ENCODE peak calls at places on chromosome 13, in nine cellular contexts. M is heart left ventricle, U is ascending aorta, V is IMR-90, R is tibial nerve, O is H9, L is left ventricle myocardium inferior, D is body of pancreas, K is right atrium auricular region. Q is an unnamed sample. For H3K27me3 and H3K4me1, the result is how much of the 10 kb centered on the place peaks cover.

GRCh38 chr13:20197361-20197834 is 4.7 kb upstream of the GJB2 start:
- DNase-seq in M (no peak), U (no peak), V (peak), R (no peak), O (no peak), L (no peak), D (peak), K (no peak), Q (no peak)

GRCh38 chr13:49995535-49996165 is 1.2 kb upstream of the TRIM13 start:
- DNase-seq in M (no peak), U (no peak), V (no peak), R (no peak), O (no peak), L (no peak), D (no peak), K (no peak), Q (no peak)

GRCh38 chr13:20713751-20714150 is 10.3 kb downstream of the IL17D start:
- DNase-seq in M (peak), U (peak), V (peak), R (no peak), O (no peak), L (no peak), D (no peak), K (peak), Q (no peak)

GRCh38 chr13:113112893-113113845 is 7.6 kb downstream of the F7 start:
- DNase-seq in M (peak), U (peak), V (no peak), R (no peak), O (no peak), L (no peak), D (no peak), K (no peak), Q (no peak)

GRCh38 chr13:113746143-113746525 is 12.9 kb upstream of the TMEM255B start:
- DNase-seq in M (no peak), U (no peak), V (no peak), R (no peak), O (no peak), L (no peak), D (no peak), K (no peak), Q (no peak)

GRCh38 chr13:114166381-114167131 is 12.5 kb upstream of the CFAP97D2 start:
- DNase-seq in M (peak), U (peak), V (no peak), R (no peak), O (no peak), L (peak), D (no peak), K (no peak), Q (no peak)

GRCh38 chr13:47901451-47901850 is 99.6 kb downstream of the SUCLA2 start:
- DNase-seq in M (no peak), U (no peak), V (peak), R (no peak), O (no peak), L (no peak), D (no peak), K (no peak), Q (no peak)

GRCh38 chr13:100954430-100955361 is 280.1 kb upstream of the TMTC4 start:
- DNase-seq in M (no peak), U (no peak), V (peak), R (no peak), O (no peak), L (no peak), D (no peak), K (no peak), Q (no peak)

GRCh38 chr13:30114586-30115256 is 192.6 kb downstream of the KATNAL1 start:
- DNase-seq in M (peak), U (peak), V (peak), R (peak), O (peak), L (peak), D (peak), K (peak), Q (peak)

GRCh38 chr13:27309967-27310598 is 39.5 kb downstream of the RASL11A start:
- DNase-seq in M (no peak), U (no peak), V (peak), R (no peak), O (no peak), L (no peak), D (no peak), K (no peak), Q (no peak)

GRCh38 chr13:100212904-100213538 is 124.1 kb downstream of the PCCA start:
- DNase-seq in M (no peak), U (no peak), V (no peak), R (no peak), O (no peak), L (no peak), D (no peak), K (no peak), Q (no peak)

GRCh38 chr13:41058229-41059070 is 2.9 kb upstream of the WBP4 start:
- DNase-seq in M (peak), U (no peak), V (peak), R (no peak), O (no peak), L (no peak), D (peak), K (no peak), Q (peak)

GRCh38 chr13:110946171-110946570 is 31.3 kb upstream of the ANKRD10 start:
- DNase-seq in M (no peak), U (no peak), V (no peak), R (no peak), O (no peak), L (no peak), D (no peak), K (no peak), Q (no peak)

GRCh38 chr13:71786815-71787214 is 80.2 kb downstream of the DACH1 start:
- DNase-seq in M (no peak), U (no peak), V (no peak), R (no peak), O (no peak), L (no peak), D (no peak), K (no peak), Q (no peak)

GRCh38 chr13:59099182-59099950 is 1064.4 kb downstream of the DIAPH3 start:
- DNase-seq in M (no peak), U (no peak), V (peak), R (no peak), O (no peak), L (no peak), D (no peak), K (no peak), Q (no peak)

GRCh38 chr13:25420161-25420560 is 48.4 kb downstream of the ATP8A2 start:
- DNase-seq in M (no peak), U (no peak), V (no peak), R (no peak), O (peak), L (no peak), D (no peak), K (no peak), Q (no peak)

GRCh38 chr13:30113983-30114491 is 193.3 kb downstream of the KATNAL1 start:
- DNase-seq in M (no peak), U (no peak), V (no peak), R (no peak), O (peak), L (no peak), D (peak), K (no peak), Q (peak)

GRCh38 chr13:77729502-77730221 is 32.2 kb downstream of the SLAIN1 start:
- DNase-seq in M (no peak), U (no peak), V (no peak), R (no peak), O (no peak), L (no peak), D (no peak), K (no peak), Q (no peak)

GRCh38 chr13:81293594-81294164 is 952.8 kb upstream of the SPRY2 start:
- DNase-seq in M (no peak), U (no peak), V (no peak), R (no peak), O (no peak), L (no peak), D (no peak), K (no peak), Q (no peak)

GRCh38 chr13:31895687-31896086 is 135.9 kb upstream of the FRY start:
- DNase-seq in M (no peak), U (no peak), V (no peak), R (no peak), O (no peak), L (no peak), D (no peak), K (no peak), Q (no peak)

GRCh38 chr13:28037399-28037798 is 48.9 kb upstream of the URAD start:
- DNase-seq in M (no peak), U (no peak), V (peak), R (no peak), O (no peak), L (no peak), D (no peak), K (no peak), Q (no peak)

GRCh38 chr13:91302070-91302469 is 45.4 kb upstream of the MIR17HG start:
- DNase-seq in M (no peak), U (no peak), V (no peak), R (no peak), O (no peak), L (no peak), D (no peak), K (no peak), Q (no peak)

GRCh38 chr13:66427330-66427990 is 802.7 kb downstream of the PCDH9 start:
- DNase-seq in M (no peak), U (no peak), V (no peak), R (no peak), O (no peak), L (no peak), D (no peak), K (no peak), Q (no peak)

GRCh38 chr13:88887045-88887662 is 1216.0 kb downstream of the SLITRK5 start:
- DNase-seq in M (no peak), U (no peak), V (no peak), R (no peak), O (peak), L (no peak), D (no peak), K (no peak), Q (no peak)

GRCh38 chr13:49587311-49587847 is 2.0 kb upstream of the RCBTB1 start:
- DNase-seq in M (no peak), U (no peak), V (peak), R (no peak), O (no peak), L (no peak), D (no peak), K (no peak), Q (no peak)

GRCh38 chr13:28922341-28922740 is 102.2 kb downstream of the MTUS2 start:
- DNase-seq in M (no peak), U (no peak), V (no peak), R (no peak), O (no peak), L (no peak), D (no peak), K (no peak), Q (no peak)

GRCh38 chr13:101308247-101309013 is 107.9 kb downstream of the NALCN start:
- DNase-seq in M (no peak), U (no peak), V (no peak), R (no peak), O (no peak), L (no peak), D (no peak), K (no peak), Q (no peak)

GRCh38 chr13:37138169-37138568 is 32.7 kb upstream of the CSNK1A1L start:
- DNase-seq in M (no peak), U (no peak), V (no peak), R (no peak), O (peak), L (no peak), D (no peak), K (no peak), Q (no peak)

GRCh38 chr13:76903544-76904162 is 17.4 kb upstream of the KCTD12 start:
- DNase-seq in M (peak), U (peak), V (peak), R (peak), O (peak), L (peak), D (peak), K (peak), Q (peak)

GRCh38 chr13:53112522-53112921 is 83.9 kb downstream of the OLFM4 start:
- DNase-seq in M (no peak), U (no peak), V (no peak), R (no peak), O (no peak), L (no peak), D (no peak), K (no peak), Q (no peak)
- H3K27me3 ChIP-seq in M (under half), U (under half), V (under half), R (under half), O (under half), L (under half), D (under half), K (under half), Q (under half)

DNA sequence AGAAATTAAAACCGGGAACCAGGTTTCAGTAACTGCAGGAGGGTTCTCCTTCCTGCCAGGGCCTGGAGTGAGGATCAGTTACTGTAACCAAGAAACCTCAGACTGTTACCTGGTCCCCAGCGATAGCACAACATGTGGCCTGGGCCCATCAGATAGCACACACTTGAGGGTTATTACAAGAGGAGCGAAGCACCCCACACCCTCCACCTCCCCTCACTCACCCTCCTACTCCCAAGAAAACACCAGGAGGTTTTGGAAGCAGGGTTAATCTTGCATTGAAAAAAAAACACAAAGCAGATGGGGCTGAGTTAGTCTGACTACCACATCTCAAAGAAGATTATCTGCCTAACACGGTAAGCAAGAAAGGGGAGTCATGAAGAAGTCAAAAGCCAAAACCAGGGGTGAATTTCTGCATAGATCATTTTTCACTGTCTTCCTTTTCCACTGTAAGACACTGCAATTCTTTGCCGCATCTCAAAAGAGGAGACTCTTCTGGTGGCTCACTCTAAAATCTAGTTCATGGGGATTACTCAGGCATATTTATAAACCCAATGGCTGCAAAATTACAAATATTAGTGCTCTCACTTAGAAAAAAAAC is 75.9 kb upstream of the DOCK9 start:
- DNase-seq in M (no peak), U (no peak), V (no peak), R (no peak), O (no peak), L (no peak), D (no peak), K (no peak), Q (peak)
- H3K4me1 ChIP-seq in M (under half), U (under half), V (under half), R (under half), O (under half), L (half or more), D (under half), K (under half), Q (half or more)

GRCh38 chr13:51111174-51111573 is at the start of gene C13orf42:
- DNase-seq in M (no peak), U (no peak), V (no peak), R (no peak), O (no peak), L (no peak), D (no peak), K (no peak), Q (no peak)
- H3K27me3 ChIP-seq in M (under half), U (under half), V (under half), R (under half), O (under half), L (half or more), D (under half), K (under half), Q (under half)

DNA sequence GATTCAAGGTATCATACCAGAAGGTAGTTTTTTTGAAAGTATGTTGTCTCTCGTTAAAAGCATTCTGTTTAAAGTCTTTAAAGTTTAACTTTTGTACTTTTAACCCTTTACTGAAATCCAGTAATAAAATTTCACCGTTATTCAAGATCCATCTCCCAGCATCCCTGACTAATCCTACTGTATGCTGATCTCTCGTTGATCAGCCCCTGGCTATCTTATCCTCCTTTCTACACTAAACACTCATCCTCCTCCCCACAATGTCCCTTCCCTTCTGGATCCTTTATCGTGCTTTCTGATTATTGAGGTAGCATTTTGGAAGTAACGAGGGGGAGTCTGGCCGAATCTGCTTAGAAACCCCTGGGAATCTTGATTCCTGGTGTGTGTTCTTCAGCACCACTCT is 1.3 kb downstream of the TPP2 start:
- DNase-seq in M (no peak), U (no peak), V (peak), R (no peak), O (no peak), L (no peak), D (no peak), K (no peak), Q (no peak)
- H3K4me1 ChIP-seq in M (under half), U (under half), V (under half), R (half or more), O (under half), L (half or more), D (under half), K (under half), Q (under half)

DNA sequence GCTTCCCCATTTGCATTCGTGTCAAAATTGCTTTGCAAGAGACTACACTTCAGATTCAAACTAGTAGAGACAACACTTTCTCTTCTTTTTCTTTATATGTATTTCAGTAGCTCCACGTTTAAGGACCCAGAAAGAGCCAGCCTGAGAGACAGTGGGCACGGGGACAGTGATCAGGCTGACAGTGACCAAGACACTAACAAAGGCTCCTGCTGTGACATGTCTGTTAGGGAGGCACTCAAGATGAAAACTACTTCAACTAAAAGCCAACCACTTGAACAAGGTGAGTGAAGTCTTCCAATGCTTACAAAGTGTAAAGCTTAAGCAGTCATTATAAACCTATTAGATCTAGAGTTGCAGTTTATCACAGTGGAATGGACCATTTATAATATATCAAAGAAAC is 35.0 kb downstream of the PCDH17 start:
- DNase-seq in M (no peak), U (no peak), V (no peak), R (no peak), O (no peak), L (no peak), D (no peak), K (no peak), Q (no peak)
- H3K27me3 ChIP-seq in M (under half), U (under half), V (under half), R (under half), O (under half), L (under half), D (under half), K (under half), Q (under half)

DNA sequence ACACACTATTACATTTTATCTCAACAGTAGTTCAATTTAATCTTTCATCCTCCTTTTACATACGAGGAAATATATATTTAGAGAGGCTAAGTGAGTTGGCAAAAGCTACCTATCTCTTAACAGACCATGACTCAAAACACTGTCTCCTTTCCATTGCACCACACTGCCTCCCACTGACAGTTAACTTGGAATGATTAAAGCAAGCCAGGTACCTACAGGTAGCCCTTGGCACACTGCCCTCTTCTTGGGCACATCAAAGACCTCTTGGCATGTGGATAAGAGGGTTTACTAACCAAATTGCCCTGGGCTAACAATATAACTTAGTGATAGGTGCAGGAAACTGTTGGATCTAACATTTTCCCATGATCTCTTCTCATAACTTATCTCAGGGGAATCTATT is 1.9 kb downstream of the ABHD13 start:
- DNase-seq in M (no peak), U (no peak), V (no peak), R (no peak), O (no peak), L (no peak), D (peak), K (no peak), Q (peak)
- H3K4me1 ChIP-seq in M (under half), U (under half), V (under half), R (half or more), O (under half), L (half or more), D (under half), K (half or more), Q (under half)

GRCh38 chr13:94143624-94144350 is 335.7 kb downstream of the DCT start:
- DNase-seq in M (no peak), U (no peak), V (no peak), R (no peak), O (peak), L (no peak), D (no peak), K (no peak), Q (no peak)
- H3K27me3 ChIP-seq in M (under half), U (under half), V (under half), R (under half), O (under half), L (under half), D (under half), K (under half), Q (under half)

DNA sequence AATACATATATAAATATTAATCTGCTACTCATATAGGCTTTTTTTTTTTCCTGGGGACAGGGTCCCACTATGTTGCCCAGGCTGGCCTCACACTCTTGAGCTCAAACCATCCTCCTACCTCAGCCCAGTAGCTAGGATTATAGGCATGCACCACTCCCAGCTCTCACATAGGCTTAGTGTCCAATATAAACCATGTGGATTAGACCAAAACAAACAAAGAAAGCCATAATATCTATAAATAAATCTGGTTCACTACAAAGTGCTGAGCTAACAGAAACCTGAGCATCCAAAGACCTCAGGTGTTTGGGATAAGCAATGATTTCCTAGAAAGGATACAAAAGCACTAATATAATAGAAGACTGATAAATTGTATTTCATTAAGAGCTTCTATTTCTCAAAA is 26.0 kb downstream of the TBC1D4 start:
- DNase-seq in M (no peak), U (no peak), V (no peak), R (no peak), O (no peak), L (no peak), D (no peak), K (no peak), Q (no peak)
- H3K4me1 ChIP-seq in M (under half), U (under half), V (under half), R (under half), O (under half), L (half or more), D (under half), K (under half), Q (under half)

Q was measured in thyroid gland.